ENCODE peak calls at places on chromosomes 16 and 17, in four cellular contexts. A, C, Y and M are unnamed samples.

GRCh38 chr16:57054338-57054737 is 38.0 kb upstream of the CPNE2 start:
- DNase-seq in Y (no peak), A (no peak), C (no peak), M (no peak)

GRCh38 chr16:3732171-3732570 is 14.8 kb upstream of the TRAP1 start:
- DNase-seq in C (no peak), Y (no peak), A (no peak), M (no peak)

GRCh38 chr16:85134076-85134793 is 22.0 kb upstream of the CIBAR2 start:
- DNase-seq in Y (no peak), A (no peak), C (no peak), M (no peak)

GRCh38 chr17:75843577-75844529 is at the start of gene UNC13D:
- DNase-seq in Y (no peak), C (no peak), A (peak; percentile 89), M (peak; percentile 94)

GRCh38 chr16:2512920-2513404 is 790 bp upstream of the ATP6V0C start:
- DNase-seq in A (peak; percentile 47), C (peak; percentile 77), Y (no peak), M (peak; percentile 58)

GRCh38 chr17:73138541-73139138 is 26.2 kb upstream of the SSTR2 start:
- DNase-seq in A (no peak), Y (no peak), C (no peak), M (no peak)

GRCh38 chr16:80739523-80739922 is 64.9 kb downstream of the CDYL2 start:
- DNase-seq in C (no peak), A (no peak), Y (no peak), M (no peak)

GRCh38 chr17:82952019-82952418 is 112.2 kb upstream of the ZNF750 start:
- DNase-seq in Y (no peak), C (no peak), A (no peak), M (no peak)

GRCh38 chr16:1794908-1795666 is 1.6 kb upstream of the IGFALS start:
- DNase-seq in Y (no peak), A (no peak), C (no peak), M (no peak)

GRCh38 chr17:38752119-38752929 is at the start of gene PSMB3:
- DNase-seq in Y (peak; percentile 100), C (peak; percentile 88), A (peak; percentile 99), M (peak; percentile 91)

GRCh38 chr17:20993863-20994778 is 48.7 kb downstream of the USP22 start:
- DNase-seq in C (no peak), Y (no peak), A (no peak), M (peak; percentile 10)

GRCh38 chr16:89322381-89323119 is 105.0 kb downstream of the ZNF778 start:
- DNase-seq in C (no peak), A (peak; percentile 53), Y (no peak), M (peak; percentile 72)

GRCh38 chr17:21466550-21466949 is 90.4 kb downstream of the KCNJ12 start:
- DNase-seq in A (no peak), C (no peak), Y (no peak), M (no peak)

GRCh38 chr17:61400058-61400785 is 579 bp downstream of the TBX2 start:
- DNase-seq in Y (no peak), C (peak; percentile 56), A (no peak), M (peak; percentile 85)

GRCh38 chr17:13582776-13583414 is 18.8 kb downstream of the HS3ST3A1 start:
- DNase-seq in Y (no peak), C (no peak), A (no peak), M (no peak)

GRCh38 chr16:15642557-15643452 is at the start of gene MARF1:
- DNase-seq in Y (peak; percentile 78), C (peak; percentile 100), A (peak; percentile 98), M (peak; percentile 94)

GRCh38 chr17:39229274-39229913 is 3.6 kb upstream of the STAC2 start:
- DNase-seq in C (no peak), Y (no peak), A (peak; percentile 42), M (no peak)

GRCh38 chr16:81627024-81627423 is 152.1 kb upstream of the PLCG2 start:
- DNase-seq in C (no peak), A (no peak), Y (no peak), M (no peak)

GRCh38 chr16:69469807-69470561 is 45.6 kb downstream of the CYB5B start:
- DNase-seq in A (no peak), Y (peak; percentile 90), C (no peak), M (no peak)

GRCh38 chr16:73015612-73016487 is 32.1 kb downstream of the ZFHX3 start:
- DNase-seq in A (no peak), Y (peak; percentile 83), C (no peak), M (no peak)

GRCh38 chr16:65681406-65681805 is 559.5 kb upstream of the CDH11 start:
- DNase-seq in C (no peak), Y (no peak), A (no peak), M (no peak)

GRCh38 chr17:78675316-78675616 is 98.1 kb upstream of the DNAH17 start:
- DNase-seq in C (no peak), Y (no peak), A (no peak), M (no peak)

GRCh38 chr17:5011928-5012327 is 14.2 kb downstream of the KIF1C start:
- DNase-seq in A (no peak), Y (peak; percentile 53), C (no peak), M (no peak)

GRCh38 chr16:66357523-66357928 is 9.0 kb upstream of the CDH5 start:
- DNase-seq in Y (no peak), A (peak; percentile 64), C (no peak), M (peak; percentile 76)

GRCh38 chr16:50259334-50260205 is 6.8 kb upstream of the ADCY7 start:
- DNase-seq in A (no peak), Y (no peak), C (no peak), M (peak; percentile 53)

GRCh38 chr16:6146874-6147425 is 1049.4 kb upstream of the EEF2KMT start:
- DNase-seq in A (peak; percentile 3), C (peak; percentile 75), Y (no peak), M (no peak)

GRCh38 chr17:45096141-45096540 is 35.0 kb downstream of the NMT1 start:
- DNase-seq in A (peak; percentile 40), C (no peak), Y (no peak), M (no peak)

GRCh38 chr17:64125937-64126336 is 4.0 kb downstream of the ERN1 start:
- DNase-seq in C (no peak), Y (no peak), A (no peak), M (no peak)

DNA sequence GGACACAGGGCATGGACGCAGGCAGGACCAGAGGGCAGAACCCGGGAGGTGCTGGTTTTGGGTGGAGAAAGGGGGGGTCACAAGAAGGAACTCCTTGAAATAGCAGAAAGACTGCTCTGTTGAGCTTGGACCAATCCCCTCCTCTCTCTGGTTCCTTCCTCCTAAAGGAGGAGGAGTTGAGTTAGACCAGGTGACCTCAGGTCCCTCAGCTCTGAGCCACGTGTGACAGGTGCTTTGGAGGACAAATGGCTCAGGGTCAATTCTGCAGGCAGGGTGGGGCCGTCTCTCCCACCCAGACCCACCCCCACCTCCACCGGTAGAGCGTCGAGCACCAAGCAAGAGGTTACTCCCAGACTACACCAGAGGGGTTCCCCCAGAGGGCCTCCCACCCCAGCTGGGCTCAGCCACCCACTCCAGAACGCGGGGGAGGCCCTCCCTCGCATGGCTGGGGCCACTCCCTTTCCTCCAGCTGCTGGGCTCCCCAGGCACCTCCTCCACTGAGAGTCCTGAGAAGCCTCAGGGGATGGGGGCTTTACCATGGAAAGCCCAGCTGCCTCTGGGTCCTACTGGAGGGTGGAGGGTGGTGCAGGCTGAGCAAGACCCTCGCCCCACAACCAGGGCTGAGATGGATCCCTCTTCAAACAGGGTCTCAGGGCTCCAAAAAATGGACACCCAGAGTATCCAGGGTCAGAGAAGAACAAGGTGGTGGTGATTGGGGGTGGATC is 7.7 kb downstream of the MYO1C start:
- DNase-seq in Y (peak; percentile 43), C (peak; percentile 85), A (peak; percentile 75), M (peak; percentile 74)
- TF ChIP-seq NRF1 in Y (no peak), C (no peak), A (no peak), M (no peak)

GRCh38 chr16:86547286-86547685 is 7.7 kb downstream of the MTHFSD start:
- DNase-seq in Y (no peak), C (no peak), A (no peak), M (no peak)
- TF ChIP-seq NRF1 in Y (no peak), C (no peak), A (no peak), M (no peak)

DNA sequence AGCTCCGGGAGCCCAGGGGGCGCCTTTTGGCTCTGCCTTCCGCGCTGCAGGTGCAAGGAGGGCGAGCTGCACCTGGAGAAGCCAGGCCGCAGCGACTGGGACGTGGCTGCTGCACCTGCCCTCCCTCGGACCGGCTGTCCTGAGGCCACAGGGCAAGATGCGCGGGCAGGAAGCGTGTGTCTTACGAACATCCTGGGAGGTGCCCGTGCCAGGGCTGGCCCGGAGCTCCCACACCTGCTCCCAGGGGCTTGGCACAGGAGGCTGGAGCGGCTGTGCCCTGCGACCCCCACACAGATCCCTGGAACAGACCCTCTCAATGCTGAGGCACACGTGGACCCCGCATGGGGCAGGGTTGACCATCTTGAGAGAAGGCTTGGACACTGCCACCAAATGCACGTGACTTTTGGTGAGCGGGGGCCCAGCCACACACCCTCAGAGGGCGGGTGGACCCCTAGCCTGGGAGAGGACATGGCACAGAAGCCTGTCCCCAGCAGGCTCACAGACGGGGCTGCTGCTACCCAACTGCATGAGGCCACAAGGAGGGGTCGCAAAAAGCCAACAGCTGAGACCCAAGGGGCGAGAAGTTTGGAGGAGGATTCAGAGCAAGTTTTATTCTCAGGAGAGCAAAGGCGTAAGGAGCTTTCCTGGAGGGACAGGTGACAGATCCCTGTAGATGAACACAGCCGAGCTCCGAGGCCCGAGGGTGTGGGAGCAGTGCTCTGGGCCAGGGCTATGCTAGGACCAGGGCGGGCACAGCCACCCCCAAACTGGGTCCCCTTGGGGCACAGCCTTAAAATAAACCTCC is 11.4 kb downstream of the NDUFAF8 start:
- DNase-seq in Y (no peak), A (no peak), C (no peak), M (no peak)
- TF ChIP-seq NRF1 in Y (no peak), A (no peak), C (no peak), M (no peak)

DNA sequence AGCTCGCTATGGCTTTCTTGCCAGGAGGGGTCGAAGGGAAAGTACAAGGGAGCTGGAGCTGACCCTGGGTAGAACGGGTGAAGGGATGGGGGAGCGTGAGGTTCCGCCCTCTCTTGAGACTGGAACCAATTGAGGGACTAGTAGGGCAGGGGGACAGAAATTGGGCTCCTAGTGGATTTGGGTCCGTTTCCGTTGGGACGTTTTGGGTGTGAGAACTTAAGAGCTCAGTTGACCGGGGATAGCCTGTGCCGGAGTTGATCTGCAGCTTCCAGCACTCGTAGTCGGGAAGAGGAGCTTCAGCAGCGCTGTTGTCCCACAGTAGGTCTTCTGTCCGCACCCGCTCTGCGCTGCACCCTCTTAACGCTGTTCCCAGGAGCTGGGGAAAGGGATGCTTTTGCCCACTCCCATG is 481 bp downstream of the CNTROB start:
- DNase-seq in A (peak; percentile 30), C (peak; percentile 58), Y (no peak), M (peak; percentile 60)
- TF ChIP-seq NRF1 in A (no peak), C (no peak), Y (no peak), M (no peak)

DNA sequence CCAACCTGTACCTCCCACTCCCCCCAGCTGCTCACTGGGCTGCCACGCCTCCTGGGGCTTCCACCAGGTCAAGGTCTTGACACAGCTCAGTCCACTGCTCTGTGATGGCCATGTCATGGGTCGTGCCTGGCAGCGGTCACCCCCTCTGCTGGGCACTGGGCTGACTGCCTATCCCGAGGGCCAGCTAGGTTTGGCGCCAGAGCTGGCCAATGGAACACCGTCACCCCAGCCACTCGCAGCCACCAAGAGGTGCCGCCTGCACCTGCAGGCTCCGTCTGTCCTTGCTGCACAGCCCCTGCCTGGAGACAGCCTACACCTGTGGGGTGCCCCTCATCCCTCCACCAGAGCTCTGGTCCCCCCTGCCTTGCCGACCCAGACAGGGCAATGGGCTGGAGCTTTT is 4.5 kb upstream of the RAB40C start:
- DNase-seq in C (no peak), A (no peak), Y (no peak), M (peak; percentile 83)
- TF ChIP-seq NRF1 in C (no peak), A (no peak), Y (no peak), M (no peak)